ENCODE peak calls at places on chromosomes 1 and 21, in eight cellular contexts. One of them, this sample, is unnamed.

GRCh38 chr21:42200906-42201614 is 17.9 kb upstream of the ABCG1 start:
- DNase-seq in mesenteric fat pad: no peak
- DNase-seq in T-helper 2 cell: no peak
- DNase-seq in NCI-H1436: peak; percentile 13
- DNase-seq in NCI-H1417 treated with DMSO at 0.1 percent for 48 hours: no peak
- DNase-seq in lung microvascular endothelial cell: no peak
- DNase-seq in HEK293T: no peak
- DNase-seq in fibroblast of the aortic adventitia: no peak
- DNase-seq in this sample: no peak

GRCh38 chr1:94817697-94818096 is 2.5 kb upstream of the SLC44A3 start:
- DNase-seq in fibroblast of the aortic adventitia: no peak
- DNase-seq in T-helper 2 cell: no peak
- DNase-seq in lung microvascular endothelial cell: no peak
- DNase-seq in HEK293T: no peak
- DNase-seq in NCI-H1436: no peak
- DNase-seq in NCI-H1417 treated with DMSO at 0.1 percent for 48 hours: no peak
- DNase-seq in mesenteric fat pad: no peak
- DNase-seq in this sample: no peak

GRCh38 chr21:45262616-45263015 is 25.1 kb downstream of the POFUT2 start:
- DNase-seq in NCI-H1417 treated with DMSO at 0.1 percent for 48 hours: no peak
- DNase-seq in lung microvascular endothelial cell: no peak
- DNase-seq in T-helper 2 cell: no peak
- DNase-seq in mesenteric fat pad: peak; percentile 83
- DNase-seq in fibroblast of the aortic adventitia: no peak
- DNase-seq in NCI-H1436: peak; percentile 42
- DNase-seq in HEK293T: no peak
- DNase-seq in this sample: no peak

GRCh38 chr1:246020231-246020954 is 486.7 kb downstream of the SMYD3 start:
- DNase-seq in NCI-H1436: no peak
- DNase-seq in mesenteric fat pad: no peak
- DNase-seq in lung microvascular endothelial cell: no peak
- DNase-seq in HEK293T: no peak
- DNase-seq in fibroblast of the aortic adventitia: no peak
- DNase-seq in NCI-H1417 treated with DMSO at 0.1 percent for 48 hours: no peak
- DNase-seq in T-helper 2 cell: no peak
- DNase-seq in this sample: no peak

GRCh38 chr1:153944005-153944821 is 2.3 kb downstream of the DENND4B start:
- DNase-seq in NCI-H1436: no peak
- DNase-seq in T-helper 2 cell: no peak
- DNase-seq in mesenteric fat pad: no peak
- DNase-seq in fibroblast of the aortic adventitia: no peak
- DNase-seq in lung microvascular endothelial cell: no peak
- DNase-seq in NCI-H1417 treated with DMSO at 0.1 percent for 48 hours: no peak
- DNase-seq in HEK293T: no peak
- DNase-seq in this sample: no peak

GRCh38 chr1:234848972-234849641 is 239.1 kb upstream of the IRF2BP2 start:
- DNase-seq in HEK293T: no peak
- DNase-seq in T-helper 2 cell: no peak
- DNase-seq in mesenteric fat pad: no peak
- DNase-seq in NCI-H1417 treated with DMSO at 0.1 percent for 48 hours: no peak
- DNase-seq in lung microvascular endothelial cell: no peak
- DNase-seq in fibroblast of the aortic adventitia: peak; percentile 48
- DNase-seq in NCI-H1436: no peak
- DNase-seq in this sample: no peak

GRCh38 chr1:24236170-24237045 is 49.3 kb upstream of the IFNLR1 start:
- DNase-seq in lung microvascular endothelial cell: no peak
- DNase-seq in HEK293T: no peak
- DNase-seq in fibroblast of the aortic adventitia: peak; percentile 77
- DNase-seq in T-helper 2 cell: no peak
- DNase-seq in NCI-H1417 treated with DMSO at 0.1 percent for 48 hours: no peak
- DNase-seq in NCI-H1436: no peak
- DNase-seq in mesenteric fat pad: peak; percentile 78
- DNase-seq in this sample: no peak

GRCh38 chr1:53621144-53621543 is 117.8 kb downstream of the GLIS1 start:
- DNase-seq in T-helper 2 cell: no peak
- DNase-seq in fibroblast of the aortic adventitia: no peak
- DNase-seq in lung microvascular endothelial cell: no peak
- DNase-seq in mesenteric fat pad: peak; percentile 86
- DNase-seq in NCI-H1436: no peak
- DNase-seq in NCI-H1417 treated with DMSO at 0.1 percent for 48 hours: no peak
- DNase-seq in HEK293T: no peak
- DNase-seq in this sample: no peak

GRCh38 chr1:201893431-201893830 is 4.7 kb downstream of the SHISA4 start:
- DNase-seq in fibroblast of the aortic adventitia: no peak
- DNase-seq in mesenteric fat pad: no peak
- DNase-seq in HEK293T: no peak
- DNase-seq in NCI-H1436: no peak
- DNase-seq in NCI-H1417 treated with DMSO at 0.1 percent for 48 hours: no peak
- DNase-seq in T-helper 2 cell: no peak
- DNase-seq in lung microvascular endothelial cell: no peak
- DNase-seq in this sample: no peak

GRCh38 chr1:208007938-208008342 is 97.0 kb upstream of the CD34 start:
- DNase-seq in NCI-H1436: no peak
- DNase-seq in NCI-H1417 treated with DMSO at 0.1 percent for 48 hours: no peak
- DNase-seq in lung microvascular endothelial cell: peak; percentile 27
- DNase-seq in T-helper 2 cell: no peak
- DNase-seq in fibroblast of the aortic adventitia: peak; percentile 92
- DNase-seq in mesenteric fat pad: no peak
- DNase-seq in HEK293T: no peak
- DNase-seq in this sample: no peak

GRCh38 chr1:222654849-222655248 is 37.0 kb downstream of the MIA3 start:
- DNase-seq in NCI-H1417 treated with DMSO at 0.1 percent for 48 hours: no peak
- DNase-seq in mesenteric fat pad: no peak
- DNase-seq in T-helper 2 cell: peak; percentile 43
- DNase-seq in fibroblast of the aortic adventitia: peak; percentile 7
- DNase-seq in lung microvascular endothelial cell: peak; percentile 61
- DNase-seq in NCI-H1436: no peak
- DNase-seq in HEK293T: no peak
- DNase-seq in this sample: peak; percentile 50

GRCh38 chr1:58515794-58516401 is 30.6 kb downstream of the OMA1 start:
- DNase-seq in HEK293T: peak; percentile 78
- DNase-seq in lung microvascular endothelial cell: peak; percentile 87
- DNase-seq in NCI-H1436: peak; percentile 27
- DNase-seq in T-helper 2 cell: no peak
- DNase-seq in fibroblast of the aortic adventitia: peak; percentile 92
- DNase-seq in mesenteric fat pad: no peak
- DNase-seq in NCI-H1417 treated with DMSO at 0.1 percent for 48 hours: peak; percentile 36
- DNase-seq in this sample: peak; percentile 1

GRCh38 chr1:227891955-227892871 is 55.5 kb downstream of the WNT9A start:
- DNase-seq in NCI-H1417 treated with DMSO at 0.1 percent for 48 hours: no peak
- DNase-seq in lung microvascular endothelial cell: no peak
- DNase-seq in fibroblast of the aortic adventitia: peak; percentile 11
- DNase-seq in mesenteric fat pad: peak; percentile 87
- DNase-seq in NCI-H1436: no peak
- DNase-seq in HEK293T: no peak
- DNase-seq in T-helper 2 cell: no peak
- DNase-seq in this sample: no peak

GRCh38 chr1:153122831-153123421 is 9.6 kb upstream of the SPRR2F start:
- DNase-seq in T-helper 2 cell: no peak
- DNase-seq in NCI-H1436: peak; percentile 18
- DNase-seq in fibroblast of the aortic adventitia: no peak
- DNase-seq in NCI-H1417 treated with DMSO at 0.1 percent for 48 hours: peak; percentile 86
- DNase-seq in mesenteric fat pad: no peak
- DNase-seq in HEK293T: peak; percentile 57
- DNase-seq in lung microvascular endothelial cell: no peak
- DNase-seq in this sample: no peak

GRCh38 chr1:147627435-147628110 is 42.8 kb downstream of the ACP6 start:
- DNase-seq in HEK293T: peak; percentile 84
- DNase-seq in NCI-H1417 treated with DMSO at 0.1 percent for 48 hours: peak; percentile 60
- DNase-seq in lung microvascular endothelial cell: peak; percentile 75
- DNase-seq in NCI-H1436: peak; percentile 11
- DNase-seq in fibroblast of the aortic adventitia: peak; percentile 62
- DNase-seq in T-helper 2 cell: no peak
- DNase-seq in mesenteric fat pad: no peak
- DNase-seq in this sample: peak; percentile 59

GRCh38 chr1:159171688-159172501 is 480 bp downstream of the CADM3 start:
- DNase-seq in T-helper 2 cell: no peak
- DNase-seq in NCI-H1417 treated with DMSO at 0.1 percent for 48 hours: no peak
- DNase-seq in HEK293T: no peak
- DNase-seq in mesenteric fat pad: no peak
- DNase-seq in fibroblast of the aortic adventitia: no peak
- DNase-seq in NCI-H1436: no peak
- DNase-seq in lung microvascular endothelial cell: no peak
- DNase-seq in this sample: no peak

This sample was measured in CD4-positive, alpha-beta T cell.